ENCODE peak calls at places on chromosome 6, in eight cellular contexts. One of them, this sample, is unnamed.

GRCh38 chr6:14881399-14881798 is 364.5 kb upstream of the JARID2 start:
- DNase-seq in upper lobe of right lung: no peak
- DNase-seq in A549: peak; percentile 23
- DNase-seq in cardiac muscle cell: no peak
- DNase-seq in AG04450: no peak
- DNase-seq in mucosa of descending colon: no peak
- DNase-seq in IMR-90: peak; percentile 87
- DNase-seq in uterus: no peak
- DNase-seq in this sample: no peak

GRCh38 chr6:93848011-93848620 is 428.8 kb upstream of the EPHA7 start:
- DNase-seq in upper lobe of right lung: no peak
- DNase-seq in A549: no peak
- DNase-seq in cardiac muscle cell: no peak
- DNase-seq in AG04450: no peak
- DNase-seq in mucosa of descending colon: no peak
- DNase-seq in IMR-90: no peak
- DNase-seq in uterus: no peak
- DNase-seq in this sample: no peak

GRCh38 chr6:42694586-42694985 is 27.8 kb downstream of the PRPH2 start:
- DNase-seq in upper lobe of right lung: no peak
- DNase-seq in A549: no peak
- DNase-seq in cardiac muscle cell: no peak
- DNase-seq in AG04450: no peak
- DNase-seq in mucosa of descending colon: no peak
- DNase-seq in IMR-90: peak; percentile 67
- DNase-seq in uterus: peak; percentile 30
- DNase-seq in this sample: no peak

GRCh38 chr6:132962936-132963579 is 148.7 kb downstream of the RPS12 start:
- DNase-seq in upper lobe of right lung: peak; percentile 73
- DNase-seq in A549: peak; percentile 59
- DNase-seq in cardiac muscle cell: peak; percentile 82
- DNase-seq in AG04450: no peak
- DNase-seq in mucosa of descending colon: peak; percentile 82
- DNase-seq in IMR-90: peak; percentile 77
- DNase-seq in uterus: peak; percentile 35
- DNase-seq in this sample: peak; percentile 81

GRCh38 chr6:162068340-162068739 is 659.2 kb downstream of the PRKN start:
- DNase-seq in upper lobe of right lung: no peak
- DNase-seq in A549: no peak
- DNase-seq in cardiac muscle cell: no peak
- DNase-seq in AG04450: no peak
- DNase-seq in mucosa of descending colon: no peak
- DNase-seq in IMR-90: no peak
- DNase-seq in uterus: no peak
- DNase-seq in this sample: no peak

GRCh38 chr6:160293844-160294243 is 35.2 kb upstream of the SLC22A2 start:
- DNase-seq in upper lobe of right lung: peak; percentile 71
- DNase-seq in A549: no peak
- DNase-seq in cardiac muscle cell: no peak
- DNase-seq in AG04450: no peak
- DNase-seq in mucosa of descending colon: peak; percentile 58
- DNase-seq in IMR-90: no peak
- DNase-seq in uterus: no peak
- DNase-seq in this sample: no peak

GRCh38 chr6:54060286-54060685 is 51.0 kb upstream of the MLIP start:
- DNase-seq in upper lobe of right lung: no peak
- DNase-seq in A549: no peak
- DNase-seq in cardiac muscle cell: no peak
- DNase-seq in AG04450: no peak
- DNase-seq in mucosa of descending colon: no peak
- DNase-seq in IMR-90: peak; percentile 53
- DNase-seq in uterus: no peak
- DNase-seq in this sample: no peak

GRCh38 chr6:167980911-167981310 is 16.6 kb upstream of the KIF25 start:
- DNase-seq in upper lobe of right lung: no peak
- DNase-seq in A549: no peak
- DNase-seq in cardiac muscle cell: no peak
- DNase-seq in AG04450: no peak
- DNase-seq in mucosa of descending colon: no peak
- DNase-seq in IMR-90: no peak
- DNase-seq in uterus: no peak
- DNase-seq in this sample: no peak

GRCh38 chr6:151656392-151656791 is 151.1 kb upstream of the ESR1 start:
- DNase-seq in upper lobe of right lung: no peak
- DNase-seq in A549: no peak
- DNase-seq in cardiac muscle cell: no peak
- DNase-seq in AG04450: no peak
- DNase-seq in mucosa of descending colon: no peak
- DNase-seq in IMR-90: no peak
- DNase-seq in uterus: no peak
- DNase-seq in this sample: no peak

GRCh38 chr6:134640229-134640628 is 309.7 kb downstream of the ALDH8A1 start:
- DNase-seq in upper lobe of right lung: no peak
- DNase-seq in A549: no peak
- DNase-seq in cardiac muscle cell: no peak
- DNase-seq in AG04450: no peak
- DNase-seq in mucosa of descending colon: no peak
- DNase-seq in IMR-90: no peak
- DNase-seq in uterus: no peak
- DNase-seq in this sample: no peak

GRCh38 chr6:111162504-111162903 is 75.2 kb downstream of the SLC16A10 start:
- DNase-seq in upper lobe of right lung: no peak
- DNase-seq in A549: no peak
- DNase-seq in cardiac muscle cell: no peak
- DNase-seq in AG04450: no peak
- DNase-seq in mucosa of descending colon: no peak
- DNase-seq in IMR-90: no peak
- DNase-seq in uterus: no peak
- DNase-seq in this sample: peak; percentile 3

GRCh38 chr6:61585504-61585903 is 700.5 kb downstream of the KHDRBS2 start:
- DNase-seq in upper lobe of right lung: no peak
- DNase-seq in A549: no peak
- DNase-seq in cardiac muscle cell: no peak
- DNase-seq in AG04450: no peak
- DNase-seq in mucosa of descending colon: no peak
- DNase-seq in IMR-90: no peak
- DNase-seq in uterus: no peak
- DNase-seq in this sample: no peak

GRCh38 chr6:145602927-145603326 is 132.4 kb downstream of the EPM2A start:
- DNase-seq in upper lobe of right lung: no peak
- DNase-seq in A549: no peak
- DNase-seq in cardiac muscle cell: no peak
- DNase-seq in AG04450: no peak
- DNase-seq in mucosa of descending colon: no peak
- DNase-seq in IMR-90: no peak
- DNase-seq in uterus: no peak
- DNase-seq in this sample: no peak

GRCh38 chr6:912871-913663 is 220.1 kb upstream of the EXOC2 start:
- DNase-seq in upper lobe of right lung: no peak
- DNase-seq in A549: peak; percentile 55
- DNase-seq in cardiac muscle cell: peak; percentile 28
- DNase-seq in AG04450: peak; percentile 8
- DNase-seq in mucosa of descending colon: peak; percentile 39
- DNase-seq in IMR-90: peak; percentile 47
- DNase-seq in uterus: no peak
- DNase-seq in this sample: peak; percentile 79

GRCh38 chr6:125220712-125221111 is 67.1 kb downstream of the TPD52L1 start:
- DNase-seq in upper lobe of right lung: no peak
- DNase-seq in A549: no peak
- DNase-seq in cardiac muscle cell: no peak
- DNase-seq in AG04450: no peak
- DNase-seq in mucosa of descending colon: peak; percentile 28
- DNase-seq in IMR-90: peak; percentile 44
- DNase-seq in uterus: no peak
- DNase-seq in this sample: no peak

GRCh38 chr6:116106146-116106545 is 5.5 kb downstream of the NT5DC1 start:
- DNase-seq in upper lobe of right lung: no peak
- DNase-seq in A549: no peak
- DNase-seq in cardiac muscle cell: no peak
- DNase-seq in AG04450: no peak
- DNase-seq in mucosa of descending colon: no peak
- DNase-seq in IMR-90: no peak
- DNase-seq in uterus: no peak
- DNase-seq in this sample: no peak

GRCh38 chr6:116108836-116109235 is 8.2 kb downstream of the NT5DC1 start:
- DNase-seq in upper lobe of right lung: no peak
- DNase-seq in A549: no peak
- DNase-seq in cardiac muscle cell: peak; percentile 36
- DNase-seq in AG04450: no peak
- DNase-seq in mucosa of descending colon: no peak
- DNase-seq in IMR-90: no peak
- DNase-seq in uterus: no peak
- DNase-seq in this sample: no peak

GRCh38 chr6:116113386-116113785 is 12.5 kb downstream of the COL10A1 start:
- DNase-seq in upper lobe of right lung: no peak
- DNase-seq in A549: no peak
- DNase-seq in cardiac muscle cell: no peak
- DNase-seq in AG04450: no peak
- DNase-seq in mucosa of descending colon: no peak
- DNase-seq in IMR-90: no peak
- DNase-seq in uterus: no peak
- DNase-seq in this sample: no peak

GRCh38 chr6:116115781-116116180 is 10.2 kb downstream of the COL10A1 start:
- DNase-seq in upper lobe of right lung: no peak
- DNase-seq in A549: no peak
- DNase-seq in cardiac muscle cell: no peak
- DNase-seq in AG04450: no peak
- DNase-seq in mucosa of descending colon: no peak
- DNase-seq in IMR-90: no peak
- DNase-seq in uterus: no peak
- DNase-seq in this sample: no peak

DNA sequence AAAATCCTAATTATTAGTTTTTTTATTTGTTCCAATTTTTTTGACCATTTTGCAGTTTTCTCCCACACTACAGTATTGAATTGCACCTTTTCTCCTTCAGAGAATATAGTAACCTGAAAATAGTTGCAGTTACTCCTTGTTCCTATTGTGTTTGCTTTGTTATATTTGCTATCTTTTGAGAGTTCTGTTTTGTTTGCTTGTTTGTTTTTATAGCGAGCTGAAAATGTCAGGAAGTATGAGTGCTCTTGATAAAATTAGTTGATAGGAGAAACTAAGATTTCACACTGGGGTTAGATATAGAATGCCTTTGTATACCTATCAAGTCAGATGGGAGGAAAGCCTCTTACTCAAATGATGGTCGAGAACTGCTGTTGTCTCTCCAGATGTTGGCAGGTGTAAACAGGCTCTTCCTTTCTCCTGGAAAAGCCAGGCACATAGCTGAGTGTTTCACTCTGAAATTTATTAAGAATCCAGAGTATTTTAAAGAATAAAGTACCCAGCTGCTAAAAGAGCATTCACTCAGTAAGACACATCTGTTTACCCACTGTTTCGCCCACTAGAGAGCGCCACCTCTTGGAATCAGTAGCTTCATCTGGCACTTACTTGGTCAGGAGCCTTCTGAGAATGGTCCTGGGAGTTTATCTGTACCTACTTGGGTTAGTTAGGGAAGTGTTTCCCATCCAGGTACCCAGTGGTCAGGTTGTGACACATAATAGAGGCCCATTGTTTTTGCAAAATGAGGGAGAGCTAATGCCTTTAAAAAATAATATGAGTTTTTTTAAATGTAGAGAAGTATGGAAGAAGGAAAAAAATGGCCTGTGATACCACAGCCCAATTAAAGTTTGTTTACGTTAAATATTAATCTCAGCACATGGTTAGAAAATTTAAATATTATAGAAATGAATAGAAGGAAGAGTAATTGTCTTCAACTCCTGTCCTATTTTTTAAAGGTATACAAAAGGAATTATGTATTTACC is 11.2 kb downstream of the NT5DC1 start:
- DNase-seq in upper lobe of right lung: no peak
- DNase-seq in A549: peak; percentile 49
- DNase-seq in cardiac muscle cell: peak; percentile 60
- DNase-seq in AG04450: no peak
- DNase-seq in mucosa of descending colon: peak; percentile 76
- DNase-seq in IMR-90: peak; percentile 44
- DNase-seq in uterus: no peak
- DNase-seq in this sample: peak; percentile 45
- TF ChIP-seq CTCF in upper lobe of right lung: peak; percentile 42
- TF ChIP-seq CTCF in A549: peak; percentile 57
- TF ChIP-seq CTCF in cardiac muscle cell: peak; percentile 74
- TF ChIP-seq CTCF in AG04450: peak; percentile 70
- TF ChIP-seq CTCF in mucosa of descending colon: no peak
- TF ChIP-seq CTCF in IMR-90: peak; percentile 50
- TF ChIP-seq CTCF in uterus: no peak
- TF ChIP-seq CTCF in this sample: peak; percentile 58

GRCh38 chr6:27468334-27468733 is 4.6 kb downstream of the ZNF184 start:
- DNase-seq in upper lobe of right lung: no peak
- DNase-seq in A549: no peak
- DNase-seq in cardiac muscle cell: no peak
- DNase-seq in AG04450: peak; percentile 15
- DNase-seq in mucosa of descending colon: no peak
- DNase-seq in IMR-90: peak; percentile 77
- DNase-seq in uterus: no peak
- DNase-seq in this sample: no peak
- H3K9me3 ChIP-seq in upper lobe of right lung: no peaks in the 10 kb centered on the region
- H3K9me3 ChIP-seq in A549: peaks cover 22% of the 10 kb centered on the region
- H3K9me3 ChIP-seq in cardiac muscle cell: no peaks in the 10 kb centered on the region
- H3K9me3 ChIP-seq in AG04450: peaks cover 14% of the 10 kb centered on the region
- H3K9me3 ChIP-seq in mucosa of descending colon: no peaks in the 10 kb centered on the region
- H3K9me3 ChIP-seq in IMR-90: peaks cover 2% of the 10 kb centered on the region
- H3K9me3 ChIP-seq in uterus: no peaks in the 10 kb centered on the region
- H3K9me3 ChIP-seq in this sample: no peaks in the 10 kb centered on the region

GRCh38 chr6:33091957-33092356 is 16.2 kb downstream of the HLA-DPB1 start:
- DNase-seq in upper lobe of right lung: peak; percentile 83
- DNase-seq in A549: peak; percentile 15
- DNase-seq in cardiac muscle cell: peak; percentile 47
- DNase-seq in AG04450: no peak
- DNase-seq in mucosa of descending colon: no peak
- DNase-seq in IMR-90: no peak
- DNase-seq in uterus: no peak
- DNase-seq in this sample: no peak
- TF ChIP-seq CTCF in upper lobe of right lung: peak; percentile 68
- TF ChIP-seq CTCF in A549: no peak
- TF ChIP-seq CTCF in cardiac muscle cell: peak; percentile 49
- TF ChIP-seq CTCF in AG04450: no peak
- TF ChIP-seq CTCF in mucosa of descending colon: no peak
- TF ChIP-seq CTCF in IMR-90: peak; percentile 18
- TF ChIP-seq CTCF in uterus: no peak
- TF ChIP-seq CTCF in this sample: no peak

DNA sequence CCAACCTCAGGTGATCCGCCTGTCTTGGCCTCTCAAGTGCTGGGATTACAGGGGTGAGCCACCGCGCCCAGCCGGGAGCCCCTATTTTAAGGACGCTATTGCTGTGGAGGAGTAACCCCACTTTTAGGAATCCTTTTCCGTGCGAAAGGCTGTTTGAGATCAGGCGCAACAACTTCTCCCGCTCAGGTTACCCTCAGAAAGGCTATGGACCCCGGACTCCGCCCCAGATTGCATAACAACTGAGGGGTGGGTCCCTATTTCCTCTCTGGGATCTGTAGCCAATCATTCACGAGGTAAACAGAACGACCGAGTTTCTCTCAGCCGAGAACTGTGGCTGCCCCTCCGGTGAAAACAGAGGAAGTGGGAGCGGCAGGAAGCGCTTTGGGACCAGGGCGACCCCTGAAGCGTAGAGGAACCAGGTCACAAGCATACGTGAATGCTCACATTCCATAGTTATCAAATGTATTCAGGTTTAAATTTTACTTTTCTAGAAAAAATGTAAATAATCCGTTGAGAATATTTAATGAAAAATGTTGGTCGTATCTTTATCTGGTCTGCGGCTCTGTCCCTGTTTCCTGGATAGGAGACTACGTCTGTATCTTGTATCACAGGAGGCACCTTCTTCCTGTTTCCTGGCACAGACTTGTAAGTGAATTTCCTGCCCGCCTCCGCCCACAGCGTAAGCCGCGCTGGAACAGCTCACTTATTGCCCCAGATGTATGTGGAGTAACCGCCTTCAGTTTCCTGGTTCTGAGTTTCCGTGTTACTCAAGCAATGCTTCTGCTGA is 26.9 kb downstream of the HLA-E start:
- DNase-seq in upper lobe of right lung: peak; percentile 94
- DNase-seq in A549: peak; percentile 91
- DNase-seq in cardiac muscle cell: peak; percentile 73
- DNase-seq in AG04450: peak; percentile 86
- DNase-seq in mucosa of descending colon: peak; percentile 95
- DNase-seq in IMR-90: peak; percentile 96
- DNase-seq in uterus: peak; percentile 94
- DNase-seq in this sample: peak; percentile 70
- H3K9me3 ChIP-seq in upper lobe of right lung: no peaks in the 10 kb centered on the region
- H3K9me3 ChIP-seq in A549: no peaks in the 10 kb centered on the region
- H3K9me3 ChIP-seq in cardiac muscle cell: no peaks in the 10 kb centered on the region
- H3K9me3 ChIP-seq in AG04450: peaks cover 14% of the 10 kb centered on the region
- H3K9me3 ChIP-seq in mucosa of descending colon: peaks cover 6% of the 10 kb centered on the region
- H3K9me3 ChIP-seq in IMR-90: no peaks in the 10 kb centered on the region
- H3K9me3 ChIP-seq in uterus: no peaks in the 10 kb centered on the region
- H3K9me3 ChIP-seq in this sample: peaks cover 3% of the 10 kb centered on the region